ENCODE peak calls at places on chromosomes 16 and 17, in six cellular contexts. B, H, S, R, W and U are unnamed samples.

GRCh38 chr16:55502801-55503366 is 6.0 kb upstream of the LPCAT2 start:
- DNase-seq in R (peak; percentile 60), W (no peak), H (no peak), B (no peak), S (no peak), U (peak; percentile 94)

GRCh38 chr17:21464611-21465021 is 88.5 kb downstream of the KCNJ12 start:
- DNase-seq in B (no peak), H (no peak), R (no peak), S (no peak), W (no peak), U (no peak)

GRCh38 chr17:21194688-21195087 is 19.3 kb downstream of the TMEM11 start:
- DNase-seq in R (no peak), B (no peak), H (no peak), S (no peak), W (no peak), U (no peak)

GRCh38 chr17:40351185-40352043 is 13.1 kb downstream of the GJD3 start:
- DNase-seq in W (no peak), H (no peak), B (no peak), S (no peak), R (no peak), U (no peak)

GRCh38 chr16:88697831-88698693 is 8.1 kb downstream of the RNF166 start:
- DNase-seq in R (no peak), W (no peak), B (no peak), H (no peak), S (no peak), U (no peak)

GRCh38 chr17:79993390-79994221 is 42.1 kb downstream of the TBC1D16 start:
- DNase-seq in B (peak; percentile 63), H (no peak), S (peak; percentile 44), R (no peak), W (peak; percentile 37), U (peak; percentile 59)

GRCh38 chr16:89319883-89320716 is 102.6 kb downstream of the ZNF778 start:
- DNase-seq in R (peak; percentile 91), H (no peak), B (peak; percentile 65), S (peak; percentile 19), W (peak; percentile 78), U (peak; percentile 82)

GRCh38 chr17:4852504-4853075 is 19.4 kb downstream of the MINK1 start:
- DNase-seq in W (peak; percentile 25), B (no peak), R (no peak), S (no peak), H (no peak), U (peak; percentile 44)

GRCh38 chr17:31517524-31517923 is 126.0 kb downstream of the RAB11FIP4 start:
- DNase-seq in H (no peak), W (no peak), S (no peak), R (no peak), B (peak; percentile 15), U (no peak)

GRCh38 chr16:30473231-30474061 is 904 bp downstream of the ITGAL start:
- DNase-seq in H (no peak), W (no peak), S (peak; percentile 80), R (no peak), B (peak; percentile 77), U (no peak)

GRCh38 chr17:81295678-81296381 is 723 bp upstream of the SLC38A10 start:
- DNase-seq in H (peak; percentile 1), S (peak; percentile 41), W (no peak), R (peak; percentile 50), B (peak; percentile 50), U (peak; percentile 43)

GRCh38 chr17:69810326-69811035 is 264.5 kb upstream of the KCNJ16 start:
- DNase-seq in B (no peak), H (no peak), W (no peak), S (no peak), R (no peak), U (no peak)

GRCh38 chr17:3011891-3012290 is 51.5 kb downstream of the OR1D5 start:
- DNase-seq in W (no peak), B (no peak), R (no peak), H (no peak), S (no peak), U (no peak)

GRCh38 chr17:4806770-4807533 is at the start of gene PLD2:
- DNase-seq in S (peak; percentile 80), B (peak; percentile 94), H (peak; percentile 60), R (peak; percentile 22), W (peak; percentile 60), U (peak; percentile 42)

GRCh38 chr17:28693866-28694265 is 17.8 kb downstream of the PROCA1 start:
- DNase-seq in W (no peak), H (no peak), S (no peak), R (no peak), B (no peak), U (no peak)

GRCh38 chr16:16086653-16087446 is 136.4 kb downstream of the ABCC6 start:
- DNase-seq in B (no peak), H (no peak), R (no peak), W (no peak), S (no peak), U (no peak)

GRCh38 chr17:19337712-19338023 is 24.9 kb downstream of the B9D1 start:
- DNase-seq in R (no peak), H (no peak), B (no peak), W (no peak), S (no peak), U (no peak)

GRCh38 chr17:33444731-33445130 is 151.6 kb upstream of the ASIC2 start:
- DNase-seq in B (no peak), W (no peak), H (no peak), R (no peak), S (no peak), U (no peak)

GRCh38 chr16:67936124-67936875 is at the start of gene PSMB10:
- DNase-seq in H (no peak), S (no peak), W (peak; percentile 63), B (peak; percentile 64), R (peak; percentile 74), U (peak; percentile 52)

GRCh38 chr17:68291836-68292688 is 767 bp downstream of the ARSG start:
- DNase-seq in W (no peak), S (peak; percentile 88), H (peak; percentile 41), B (peak; percentile 86), R (peak; percentile 53), U (peak; percentile 68)

GRCh38 chr17:47240375-47240764 is 13.3 kb upstream of the ITGB3 start:
- DNase-seq in B (no peak), S (no peak), H (no peak), R (no peak), W (no peak), U (peak; percentile 22)

GRCh38 chr17:67174190-67174589 is 70.8 kb downstream of the HELZ start:
- DNase-seq in R (no peak), S (no peak), W (no peak), B (no peak), H (no peak), U (no peak)

GRCh38 chr17:49108318-49108717 is 24.3 kb upstream of the B4GALNT2 start:
- DNase-seq in B (no peak), W (no peak), R (peak; percentile 39), H (no peak), S (no peak), U (peak; percentile 86)

GRCh38 chr17:42120161-42121065 is 754 bp downstream of the KAT2A start:
- DNase-seq in R (no peak), B (peak; percentile 43), H (no peak), S (no peak), W (no peak), U (no peak)

GRCh38 chr17:8870406-8871040 is 3.0 kb upstream of the PIK3R6 start:
- DNase-seq in R (no peak), W (no peak), S (no peak), H (no peak), B (no peak), U (no peak)

GRCh38 chr16:3020247-3020603 is at the start of gene TNFRSF12A:
- DNase-seq in H (no peak), B (peak; percentile 79), W (peak; percentile 56), S (peak; percentile 57), R (peak; percentile 77), U (peak; percentile 35)

GRCh38 chr17:3590231-3590630 is 19.0 kb downstream of the TRPV1 start:
- DNase-seq in H (no peak), W (no peak), S (no peak), B (no peak), R (no peak), U (no peak)

GRCh38 chr17:80117491-80118401 is 16.4 kb downstream of the GAA start:
- DNase-seq in B (no peak), H (no peak), R (no peak), W (no peak), S (no peak), U (no peak)

GRCh38 chr17:66934040-66934439 is 30.5 kb upstream of the CACNG4 start:
- DNase-seq in H (no peak), B (no peak), R (no peak), S (no peak), W (no peak), U (no peak)

GRCh38 chr17:8164815-8165131 is 2.0 kb upstream of the VAMP2 start:
- DNase-seq in R (no peak), H (no peak), B (no peak), S (no peak), W (no peak), U (no peak)

GRCh38 chr16:77394699-77395098 is 40.1 kb downstream of the ADAMTS18 start:
- DNase-seq in R (no peak), B (no peak), H (no peak), W (no peak), S (no peak), U (no peak)

GRCh38 chr17:72311004-72311403 is 190.2 kb downstream of the SOX9 start:
- DNase-seq in W (no peak), H (no peak), R (no peak), S (no peak), B (no peak), U (no peak)

GRCh38 chr16:17328971-17329370 is 141.8 kb downstream of the XYLT1 start:
- DNase-seq in S (no peak), W (no peak), R (no peak), B (no peak), H (no peak), U (no peak)

GRCh38 chr17:45675012-45675411 is 109.1 kb upstream of the CRHR1 start:
- DNase-seq in W (no peak), H (no peak), S (no peak), B (no peak), R (no peak), U (no peak)

GRCh38 chr17:18139949-18140348 is 31.4 kb downstream of the MYO15A start:
- DNase-seq in S (no peak), B (no peak), H (no peak), R (no peak), W (no peak), U (peak; percentile 4)

GRCh38 chr16:1713331-1713730 is 7.3 kb downstream of the MAPK8IP3 start:
- DNase-seq in S (no peak), B (no peak), W (no peak), R (no peak), H (no peak), U (no peak)

GRCh38 chr17:27514595-27515413 is 58.6 kb downstream of the KSR1 start:
- DNase-seq in S (no peak), R (no peak), H (no peak), W (no peak), B (no peak), U (no peak)

GRCh38 chr17:41697122-41697962 is 8.7 kb downstream of the EIF1 start:
- DNase-seq in W (no peak), B (no peak), R (no peak), H (no peak), S (no peak), U (no peak)

GRCh38 chr17:1177099-1177996 is 2.4 kb downstream of the ABR start:
- DNase-seq in W (peak; percentile 21), B (no peak), R (no peak), S (no peak), H (no peak), U (peak; percentile 56)